ENCODE peak calls at places on chromosome 11, in eight cellular contexts. K is cardiac fibroblast; X is fibroblast of mammary gland; F is prostate gland; T is BJ; O is CD8-positive, alpha-beta memory T cell; C is endodermal cell; L is psoas muscle. D is an unnamed sample.

GRCh38 chr11:9461760-9462134 is 935 bp downstream of the ZNF143 start:
- DNase-seq in X (peak; percentile 33), K (peak; percentile 26), O (peak; percentile 26), C (no peak), L (no peak), F (no peak), T (no peak), D (no peak)

GRCh38 chr11:64357904-64358535 is 942 bp upstream of the RPS6KA4 start:
- DNase-seq in C (peak; percentile 66), L (no peak), O (no peak), K (peak; percentile 19), T (no peak), X (no peak), F (no peak), D (no peak)

GRCh38 chr11:47271961-47272661 is 2.2 kb downstream of the MADD start:
- DNase-seq in K (no peak), T (no peak), F (no peak), L (peak; percentile 77), O (no peak), X (no peak), C (no peak), D (no peak)

GRCh38 chr11:64032050-64032449 is 3.7 kb upstream of the FLRT1 start:
- DNase-seq in O (no peak), F (no peak), T (no peak), K (no peak), C (no peak), L (no peak), X (peak; percentile 32), D (no peak)

GRCh38 chr11:8442301-8442700 is 151.7 kb downstream of the STK33 start:
- DNase-seq in T (no peak), X (no peak), F (no peak), O (no peak), L (no peak), K (no peak), C (peak; percentile 63), D (no peak)

GRCh38 chr11:13110929-13111812 is 102.1 kb downstream of the RASSF10 start:
- DNase-seq in X (peak; percentile 32), C (peak; percentile 86), F (no peak), K (peak; percentile 78), L (no peak), T (no peak), O (no peak), D (no peak)

GRCh38 chr11:45853616-45854219 is 6.4 kb downstream of the CRY2 start:
- DNase-seq in C (no peak), T (no peak), K (no peak), L (peak; percentile 65), F (no peak), X (no peak), O (no peak), D (no peak)

GRCh38 chr11:107563702-107564101 is 1.8 kb downstream of the ALKBH8 start:
- DNase-seq in L (no peak), X (peak; percentile 71), C (peak; percentile 54), K (peak; percentile 69), T (no peak), O (peak; percentile 36), F (no peak), D (no peak)

GRCh38 chr11:6531267-6531752 is 34.2 kb downstream of the DNHD1 start:
- DNase-seq in O (peak; percentile 33), T (no peak), F (no peak), L (no peak), C (peak; percentile 71), K (peak; percentile 65), X (peak; percentile 61), D (no peak)

GRCh38 chr11:76288166-76288978 is 82.1 kb upstream of the WNT11 start:
- DNase-seq in T (no peak), C (no peak), K (no peak), X (no peak), F (no peak), L (no peak), O (no peak), D (no peak)

GRCh38 chr11:57770793-57771192 is 9.2 kb downstream of the CTNND1 start:
- DNase-seq in F (no peak), O (no peak), L (no peak), C (no peak), T (no peak), X (no peak), K (no peak), D (no peak)

GRCh38 chr11:108813086-108813485 is 148.2 kb downstream of the DDX10 start:
- DNase-seq in C (no peak), X (no peak), K (no peak), T (no peak), L (no peak), F (no peak), O (no peak), D (no peak)

GRCh38 chr11:102464859-102465500 is 12.4 kb upstream of the TMEM123 start:
- DNase-seq in L (no peak), C (no peak), F (no peak), K (no peak), X (no peak), T (no peak), O (no peak), D (no peak)

GRCh38 chr11:12435264-12435663 is 57.9 kb downstream of the PARVA start:
- DNase-seq in T (no peak), C (no peak), X (no peak), F (no peak), L (no peak), O (no peak), K (no peak), D (no peak)

GRCh38 chr11:22337571-22338464 is at the start of gene SLC17A6:
- DNase-seq in O (no peak), L (no peak), F (no peak), X (peak; percentile 16), K (peak; percentile 24), C (peak; percentile 85), T (no peak), D (peak; percentile 0)

GRCh38 chr11:114953039-114953438 is 274.7 kb downstream of the NXPE2 start:
- DNase-seq in K (no peak), F (no peak), T (no peak), C (peak; percentile 58), O (no peak), X (no peak), L (no peak), D (no peak)

GRCh38 chr11:81004576-81004975 is 1563.7 kb upstream of the TENM4 start:
- DNase-seq in T (no peak), K (no peak), F (no peak), X (no peak), L (no peak), O (no peak), C (no peak), D (no peak)

GRCh38 chr11:8959546-8960166 is 4.6 kb downstream of the TMEM9B start:
- DNase-seq in K (peak; percentile 92), X (peak; percentile 88), F (peak; percentile 40), T (peak; percentile 22), O (peak; percentile 21), C (peak; percentile 68), L (no peak), D (peak; percentile 39)

GRCh38 chr11:63882555-63883242 is 34.3 kb downstream of the RCOR2 start:
- DNase-seq in T (no peak), O (no peak), C (peak; percentile 87), L (no peak), K (peak; percentile 15), X (no peak), F (no peak), D (no peak)

GRCh38 chr11:33734441-33735165 is 1.6 kb downstream of the CD59 start:
- DNase-seq in F (no peak), X (peak; percentile 59), T (no peak), K (peak; percentile 66), L (peak; percentile 50), O (no peak), C (no peak), D (no peak)

GRCh38 chr11:134413334-134414035 is 1.4 kb upstream of the B3GAT1 start:
- DNase-seq in K (no peak), L (no peak), O (no peak), C (no peak), T (no peak), X (no peak), F (no peak), D (no peak)
- H3K4me3 ChIP-seq in K (no peak overlapping the region), L (no peak overlapping the region), O (no peak overlapping the region), C (peak overlapping the region; percentile 53), T (no peak overlapping the region), X (no peak overlapping the region), F (no peak overlapping the region), D (no peak overlapping the region)

GRCh38 chr11:122690801-122691649 is 35.5 kb downstream of the UBASH3B start:
- DNase-seq in O (no peak), F (no peak), T (peak; percentile 33), C (no peak), X (peak; percentile 62), L (no peak), K (peak; percentile 71), D (no peak)
- H3K4me3 ChIP-seq in O (peak overlapping the region; percentile 51), F (no peak overlapping the region), T (peak overlapping the region; percentile 12), C (no peak overlapping the region), X (peak overlapping the region; percentile 2), L (peak overlapping the region; percentile 39), K (peak overlapping the region; percentile 18), D (peak overlapping the region; percentile 18)

GRCh38 chr11:68579455-68579854 is 104.9 kb upstream of the GAL start:
- DNase-seq in T (no peak), X (peak; percentile 34), K (no peak), F (no peak), C (no peak), O (no peak), L (no peak), D (no peak)

GRCh38 chr11:68569357-68569756 is 108.8 kb downstream of the PPP6R3 start:
- DNase-seq in L (no peak), X (no peak), O (no peak), F (no peak), C (no peak), T (no peak), K (no peak), D (no peak)

GRCh38 chr11:68574308-68574707 is 110.0 kb upstream of the GAL start:
- DNase-seq in F (no peak), L (no peak), C (no peak), T (no peak), O (no peak), X (peak; percentile 49), K (peak; percentile 5), D (no peak)

DNA sequence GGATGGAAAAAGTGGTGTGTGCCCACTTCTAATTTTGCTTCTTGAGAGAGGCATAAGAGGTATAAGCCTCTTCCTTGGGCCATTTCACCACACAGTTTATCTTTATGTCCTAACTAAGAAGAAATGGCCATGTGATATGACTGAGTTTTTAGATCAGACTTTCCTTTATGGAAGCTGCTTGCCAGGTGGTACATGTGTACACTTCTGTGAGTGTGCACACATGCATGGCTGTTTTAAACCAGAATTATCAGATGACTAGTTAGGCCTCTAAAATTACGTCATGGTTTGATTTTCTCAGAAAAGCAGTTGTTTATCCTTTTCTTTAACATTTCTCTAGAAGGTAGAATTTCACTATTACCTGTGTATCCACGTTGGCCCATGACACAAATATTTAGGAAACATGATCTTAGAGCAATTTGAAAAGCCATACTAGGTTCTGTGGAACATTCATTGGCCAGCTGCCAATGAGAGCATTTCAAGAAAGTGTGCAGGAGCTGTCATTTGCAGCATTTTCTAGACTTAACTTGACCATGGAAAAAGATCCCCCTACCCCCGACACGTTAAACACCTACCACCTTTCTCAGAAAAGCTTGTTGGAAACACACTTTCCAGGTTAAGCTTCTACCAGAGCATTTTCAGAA is 109.2 kb upstream of the GAL start:
- DNase-seq in C (no peak), T (no peak), O (no peak), F (no peak), L (no peak), X (no peak), K (peak; percentile 10), D (no peak)
- H3K4me3 ChIP-seq in C (no peak overlapping the region), T (no peak overlapping the region), O (no peak overlapping the region), F (no peak overlapping the region), L (no peak overlapping the region), X (no peak overlapping the region), K (no peak overlapping the region), D (no peak overlapping the region)

GRCh38 chr11:1969036-1969435 is 21.9 kb downstream of the MRPL23 start:
- DNase-seq in X (no peak), T (no peak), K (no peak), F (no peak), C (no peak), L (no peak), O (no peak), D (no peak)
- H3K4me3 ChIP-seq in X (no peak overlapping the region), T (no peak overlapping the region), K (no peak overlapping the region), F (no peak overlapping the region), C (no peak overlapping the region), L (no peak overlapping the region), O (no peak overlapping the region), D (no peak overlapping the region)